ENCODE peak calls at places on chromosomes 13 and 19, in seven cellular contexts. F, U, O, Z, E, Q and C are unnamed samples.

GRCh38 chr13:22141636-22142035 is 470.8 kb downstream of the FGF9 start:
- DNase-seq in F (no peak), U (no peak), O (no peak), Z (no peak), E (no peak), Q (no peak), C (no peak)

GRCh38 chr19:35040826-35041547 is 534 bp upstream of the HPN start:
- DNase-seq in F (peak; percentile 81), U (no peak), O (no peak), Z (peak; percentile 23), E (peak; percentile 89), Q (no peak), C (no peak)

GRCh38 chr19:3398114-3398899 is 31.9 kb downstream of the NFIC start:
- DNase-seq in F (peak; percentile 39), U (no peak), O (no peak), Z (no peak), E (peak; percentile 78), Q (no peak), C (no peak)

GRCh38 chr13:104015646-104016396 is 949.6 kb upstream of the SLC10A2 start:
- DNase-seq in F (no peak), U (no peak), O (no peak), Z (no peak), E (no peak), Q (no peak), C (no peak)

GRCh38 chr19:13881692-13882418 is 4.9 kb downstream of the NANOS3 start:
- DNase-seq in F (peak; percentile 54), U (no peak), O (no peak), Z (peak; percentile 24), E (peak; percentile 46), Q (no peak), C (peak; percentile 41)

GRCh38 chr19:32407004-32407992 is 1.7 kb downstream of the DPY19L3 start:
- DNase-seq in F (peak; percentile 10), U (peak; percentile 54), O (no peak), Z (no peak), E (no peak), Q (no peak), C (no peak)

GRCh38 chr13:93903909-93904308 is 575.6 kb downstream of the DCT start:
- DNase-seq in F (no peak), U (peak; percentile 59), O (no peak), Z (no peak), E (no peak), Q (no peak), C (no peak)

GRCh38 chr13:97288486-97288900 is 66.4 kb downstream of the MBNL2 start:
- DNase-seq in F (no peak), U (no peak), O (no peak), Z (no peak), E (no peak), Q (no peak), C (no peak)

GRCh38 chr13:79782541-79783216 is 301.7 kb downstream of the NDFIP2 start:
- DNase-seq in F (peak; percentile 94), U (peak; percentile 91), O (no peak), Z (no peak), E (peak; percentile 23), Q (no peak), C (no peak)

GRCh38 chr19:38993271-38993670 is 17.7 kb upstream of the FBXO17 start:
- DNase-seq in F (peak; percentile 72), U (no peak), O (no peak), Z (no peak), E (no peak), Q (no peak), C (no peak)

GRCh38 chr13:61144834-61145593 is 270.6 kb downstream of the PCDH20 start:
- DNase-seq in F (no peak), U (no peak), O (no peak), Z (no peak), E (no peak), Q (no peak), C (no peak)

GRCh38 chr13:99953138-99953755 is 18.3 kb downstream of the ZIC5 start:
- DNase-seq in F (no peak), U (no peak), O (no peak), Z (no peak), E (no peak), Q (no peak), C (no peak)

GRCh38 chr19:16051254-16052025 is 24.9 kb upstream of the TPM4 start:
- DNase-seq in F (no peak), U (no peak), O (no peak), Z (peak; percentile 29), E (no peak), Q (no peak), C (peak; percentile 75)

GRCh38 chr19:12939292-12939606 is 840 bp downstream of the CALR start:
- DNase-seq in F (peak; percentile 21), U (no peak), O (no peak), Z (peak; percentile 61), E (no peak), Q (no peak), C (peak; percentile 60)

GRCh38 chr19:38004100-38004504 is 97.1 kb downstream of the SIPA1L3 start:
- DNase-seq in F (no peak), U (no peak), O (no peak), Z (no peak), E (no peak), Q (no peak), C (no peak)

GRCh38 chr13:32010137-32010536 is 21.4 kb upstream of the FRY start:
- DNase-seq in F (no peak), U (no peak), O (no peak), Z (no peak), E (no peak), Q (no peak), C (no peak)

GRCh38 chr13:28531195-28531955 is 36.4 kb upstream of the FLT1 start:
- DNase-seq in F (peak; percentile 77), U (no peak), O (no peak), Z (peak; percentile 4), E (no peak), Q (no peak), C (no peak)